ENCODE peak calls at places on chromosomes 12 and 14, in eight cellular contexts. One of them, this sample, is unnamed.

GRCh38 chr14:92408186-92408585 is 85.2 kb downstream of the SLC24A4 start:
- DNase-seq in A549: no peak
- DNase-seq in heart left ventricle: no peak
- DNase-seq in ovary: no peak
- DNase-seq in HepG2: no peak
- DNase-seq in uterus: no peak
- DNase-seq in stomach: no peak
- DNase-seq in endothelial cell of umbilical vein: peak; percentile 7
- DNase-seq in this sample: no peak

GRCh38 chr14:75811862-75812505 is 150.9 kb downstream of the TTLL5 start:
- DNase-seq in A549: no peak
- DNase-seq in heart left ventricle: no peak
- DNase-seq in ovary: no peak
- DNase-seq in HepG2: no peak
- DNase-seq in uterus: no peak
- DNase-seq in stomach: no peak
- DNase-seq in endothelial cell of umbilical vein: no peak
- DNase-seq in this sample: no peak

GRCh38 chr12:25207883-25208282 is 12.8 kb downstream of the ETFRF1 start:
- DNase-seq in A549: no peak
- DNase-seq in heart left ventricle: no peak
- DNase-seq in ovary: no peak
- DNase-seq in HepG2: no peak
- DNase-seq in uterus: no peak
- DNase-seq in stomach: no peak
- DNase-seq in endothelial cell of umbilical vein: no peak
- DNase-seq in this sample: no peak

GRCh38 chr12:12214635-12215131 is 52.2 kb downstream of the LRP6 start:
- DNase-seq in A549: no peak
- DNase-seq in heart left ventricle: no peak
- DNase-seq in ovary: no peak
- DNase-seq in HepG2: peak; percentile 24
- DNase-seq in uterus: no peak
- DNase-seq in stomach: no peak
- DNase-seq in endothelial cell of umbilical vein: peak; percentile 39
- DNase-seq in this sample: no peak

GRCh38 chr12:104805186-104805585 is 152.9 kb downstream of the SLC41A2 start:
- DNase-seq in A549: no peak
- DNase-seq in heart left ventricle: no peak
- DNase-seq in ovary: no peak
- DNase-seq in HepG2: no peak
- DNase-seq in uterus: no peak
- DNase-seq in stomach: no peak
- DNase-seq in endothelial cell of umbilical vein: no peak
- DNase-seq in this sample: no peak

GRCh38 chr12:119749666-119750065 is 81.7 kb downstream of the PRKAB1 start:
- DNase-seq in A549: no peak
- DNase-seq in heart left ventricle: no peak
- DNase-seq in ovary: no peak
- DNase-seq in HepG2: no peak
- DNase-seq in uterus: no peak
- DNase-seq in stomach: no peak
- DNase-seq in endothelial cell of umbilical vein: no peak
- DNase-seq in this sample: no peak

GRCh38 chr12:5715076-5715475 is 230.0 kb downstream of the ANO2 start:
- DNase-seq in A549: no peak
- DNase-seq in heart left ventricle: no peak
- DNase-seq in ovary: no peak
- DNase-seq in HepG2: peak; percentile 6
- DNase-seq in uterus: no peak
- DNase-seq in stomach: no peak
- DNase-seq in endothelial cell of umbilical vein: no peak
- DNase-seq in this sample: no peak

GRCh38 chr12:5434647-5434968 is 2.7 kb downstream of the NTF3 start:
- DNase-seq in A549: no peak
- DNase-seq in heart left ventricle: no peak
- DNase-seq in ovary: no peak
- DNase-seq in HepG2: no peak
- DNase-seq in uterus: no peak
- DNase-seq in stomach: no peak
- DNase-seq in endothelial cell of umbilical vein: no peak
- DNase-seq in this sample: no peak

GRCh38 chr12:122684297-122684696 is 18.9 kb downstream of the HCAR2 start:
- DNase-seq in A549: no peak
- DNase-seq in heart left ventricle: no peak
- DNase-seq in ovary: no peak
- DNase-seq in HepG2: no peak
- DNase-seq in uterus: no peak
- DNase-seq in stomach: no peak
- DNase-seq in endothelial cell of umbilical vein: no peak
- DNase-seq in this sample: no peak

GRCh38 chr14:19743256-19743655 is at the start of gene OR4Q3:
- DNase-seq in A549: no peak
- DNase-seq in heart left ventricle: no peak
- DNase-seq in ovary: no peak
- DNase-seq in HepG2: no peak
- DNase-seq in uterus: no peak
- DNase-seq in stomach: no peak
- DNase-seq in endothelial cell of umbilical vein: no peak
- DNase-seq in this sample: no peak

GRCh38 chr12:98220636-98221035 is 294.8 kb upstream of the TMPO start:
- DNase-seq in A549: no peak
- DNase-seq in heart left ventricle: no peak
- DNase-seq in ovary: no peak
- DNase-seq in HepG2: no peak
- DNase-seq in uterus: no peak
- DNase-seq in stomach: no peak
- DNase-seq in endothelial cell of umbilical vein: no peak
- DNase-seq in this sample: no peak

GRCh38 chr14:90060965-90061848 is 587 bp upstream of the KCNK13 start:
- DNase-seq in A549: no peak
- DNase-seq in heart left ventricle: no peak
- DNase-seq in ovary: no peak
- DNase-seq in HepG2: no peak
- DNase-seq in uterus: no peak
- DNase-seq in stomach: no peak
- DNase-seq in endothelial cell of umbilical vein: no peak
- DNase-seq in this sample: peak; percentile 28

GRCh38 chr12:125140239-125140917 is 75.1 kb downstream of the AACS start:
- DNase-seq in A549: peak; percentile 32
- DNase-seq in heart left ventricle: no peak
- DNase-seq in ovary: no peak
- DNase-seq in HepG2: no peak
- DNase-seq in uterus: no peak
- DNase-seq in stomach: no peak
- DNase-seq in endothelial cell of umbilical vein: no peak
- DNase-seq in this sample: no peak

GRCh38 chr14:65346895-65347294 is 65.6 kb upstream of the FUT8 start:
- DNase-seq in A549: no peak
- DNase-seq in heart left ventricle: peak; percentile 14
- DNase-seq in ovary: no peak
- DNase-seq in HepG2: no peak
- DNase-seq in uterus: no peak
- DNase-seq in stomach: no peak
- DNase-seq in endothelial cell of umbilical vein: no peak
- DNase-seq in this sample: no peak

GRCh38 chr12:83784298-83784890 is 1097.7 kb downstream of the TMTC2 start:
- DNase-seq in A549: no peak
- DNase-seq in heart left ventricle: no peak
- DNase-seq in ovary: no peak
- DNase-seq in HepG2: no peak
- DNase-seq in uterus: no peak
- DNase-seq in stomach: no peak
- DNase-seq in endothelial cell of umbilical vein: no peak
- DNase-seq in this sample: no peak

GRCh38 chr14:32121948-32122347 is 44.8 kb downstream of the ARHGAP5 start:
- DNase-seq in A549: no peak
- DNase-seq in heart left ventricle: no peak
- DNase-seq in ovary: no peak
- DNase-seq in HepG2: no peak
- DNase-seq in uterus: no peak
- DNase-seq in stomach: no peak
- DNase-seq in endothelial cell of umbilical vein: no peak
- DNase-seq in this sample: no peak

GRCh38 chr12:50505386-50505827 is 622 bp downstream of the DIP2B start:
- DNase-seq in A549: no peak
- DNase-seq in heart left ventricle: peak; percentile 22
- DNase-seq in ovary: peak; percentile 47
- DNase-seq in HepG2: no peak
- DNase-seq in uterus: peak; percentile 25
- DNase-seq in stomach: no peak
- DNase-seq in endothelial cell of umbilical vein: peak; percentile 44
- DNase-seq in this sample: peak; percentile 64

GRCh38 chr14:73786942-73787759 is 64.5 kb upstream of the PTGR2 start:
- DNase-seq in A549: no peak
- DNase-seq in heart left ventricle: peak; percentile 78
- DNase-seq in ovary: peak; percentile 74
- DNase-seq in HepG2: no peak
- DNase-seq in uterus: peak; percentile 60
- DNase-seq in stomach: peak; percentile 75
- DNase-seq in endothelial cell of umbilical vein: peak; percentile 37
- DNase-seq in this sample: peak; percentile 83
- TF ChIP-seq POLR2A in A549: peak; percentile 39
- TF ChIP-seq POLR2A in heart left ventricle: no peak
- TF ChIP-seq POLR2A in ovary: peak; percentile 42
- TF ChIP-seq POLR2A in HepG2: peak; percentile 46
- TF ChIP-seq POLR2A in uterus: no peak
- TF ChIP-seq POLR2A in stomach: no peak
- TF ChIP-seq POLR2A in endothelial cell of umbilical vein: no peak
- TF ChIP-seq POLR2A in this sample: peak; percentile 40

GRCh38 chr14:61749264-61749663 is 13.0 kb upstream of the SNAPC1 start:
- DNase-seq in A549: no peak
- DNase-seq in heart left ventricle: no peak
- DNase-seq in ovary: no peak
- DNase-seq in HepG2: no peak
- DNase-seq in uterus: no peak
- DNase-seq in stomach: no peak
- DNase-seq in endothelial cell of umbilical vein: peak; percentile 39
- DNase-seq in this sample: no peak

GRCh38 chr14:61751475-61751989 is 10.7 kb upstream of the SNAPC1 start:
- DNase-seq in A549: no peak
- DNase-seq in heart left ventricle: no peak
- DNase-seq in ovary: no peak
- DNase-seq in HepG2: no peak
- DNase-seq in uterus: no peak
- DNase-seq in stomach: no peak
- DNase-seq in endothelial cell of umbilical vein: no peak
- DNase-seq in this sample: no peak

GRCh38 chr14:61752626-61753025 is 9.6 kb upstream of the SNAPC1 start:
- DNase-seq in A549: no peak
- DNase-seq in heart left ventricle: no peak
- DNase-seq in ovary: no peak
- DNase-seq in HepG2: no peak
- DNase-seq in uterus: no peak
- DNase-seq in stomach: no peak
- DNase-seq in endothelial cell of umbilical vein: peak; percentile 32
- DNase-seq in this sample: no peak

GRCh38 chr14:61749867-61750266 is 12.4 kb upstream of the SNAPC1 start:
- DNase-seq in A549: peak; percentile 48
- DNase-seq in heart left ventricle: no peak
- DNase-seq in ovary: no peak
- DNase-seq in HepG2: peak; percentile 45
- DNase-seq in uterus: no peak
- DNase-seq in stomach: no peak
- DNase-seq in endothelial cell of umbilical vein: peak; percentile 48
- DNase-seq in this sample: peak; percentile 10

GRCh38 chr14:61750708-61751474 is 11.3 kb upstream of the SNAPC1 start:
- DNase-seq in A549: peak; percentile 76
- DNase-seq in heart left ventricle: peak; percentile 89
- DNase-seq in ovary: peak; percentile 70
- DNase-seq in HepG2: no peak
- DNase-seq in uterus: peak; percentile 73
- DNase-seq in stomach: peak; percentile 91
- DNase-seq in endothelial cell of umbilical vein: peak; percentile 82
- DNase-seq in this sample: peak; percentile 82
- TF ChIP-seq POLR2A in A549: peak; percentile 63
- TF ChIP-seq POLR2A in heart left ventricle: no peak
- TF ChIP-seq POLR2A in ovary: no peak
- TF ChIP-seq POLR2A in HepG2: no peak
- TF ChIP-seq POLR2A in uterus: peak; percentile 67
- TF ChIP-seq POLR2A in stomach: no peak
- TF ChIP-seq POLR2A in endothelial cell of umbilical vein: peak; percentile 77
- TF ChIP-seq POLR2A in this sample: peak; percentile 85

GRCh38 chr12:52203126-52203921 is 11.5 kb upstream of the KRT80 start:
- DNase-seq in A549: peak; percentile 66
- DNase-seq in heart left ventricle: peak; percentile 68
- DNase-seq in ovary: peak; percentile 49
- DNase-seq in HepG2: peak; percentile 63
- DNase-seq in uterus: peak; percentile 69
- DNase-seq in stomach: peak; percentile 36
- DNase-seq in endothelial cell of umbilical vein: no peak
- DNase-seq in this sample: no peak
- TF ChIP-seq POLR2A in A549: no peak
- TF ChIP-seq POLR2A in heart left ventricle: no peak
- TF ChIP-seq POLR2A in ovary: no peak
- TF ChIP-seq POLR2A in HepG2: no peak
- TF ChIP-seq POLR2A in uterus: no peak
- TF ChIP-seq POLR2A in stomach: no peak
- TF ChIP-seq POLR2A in endothelial cell of umbilical vein: no peak
- TF ChIP-seq POLR2A in this sample: no peak

DNA sequence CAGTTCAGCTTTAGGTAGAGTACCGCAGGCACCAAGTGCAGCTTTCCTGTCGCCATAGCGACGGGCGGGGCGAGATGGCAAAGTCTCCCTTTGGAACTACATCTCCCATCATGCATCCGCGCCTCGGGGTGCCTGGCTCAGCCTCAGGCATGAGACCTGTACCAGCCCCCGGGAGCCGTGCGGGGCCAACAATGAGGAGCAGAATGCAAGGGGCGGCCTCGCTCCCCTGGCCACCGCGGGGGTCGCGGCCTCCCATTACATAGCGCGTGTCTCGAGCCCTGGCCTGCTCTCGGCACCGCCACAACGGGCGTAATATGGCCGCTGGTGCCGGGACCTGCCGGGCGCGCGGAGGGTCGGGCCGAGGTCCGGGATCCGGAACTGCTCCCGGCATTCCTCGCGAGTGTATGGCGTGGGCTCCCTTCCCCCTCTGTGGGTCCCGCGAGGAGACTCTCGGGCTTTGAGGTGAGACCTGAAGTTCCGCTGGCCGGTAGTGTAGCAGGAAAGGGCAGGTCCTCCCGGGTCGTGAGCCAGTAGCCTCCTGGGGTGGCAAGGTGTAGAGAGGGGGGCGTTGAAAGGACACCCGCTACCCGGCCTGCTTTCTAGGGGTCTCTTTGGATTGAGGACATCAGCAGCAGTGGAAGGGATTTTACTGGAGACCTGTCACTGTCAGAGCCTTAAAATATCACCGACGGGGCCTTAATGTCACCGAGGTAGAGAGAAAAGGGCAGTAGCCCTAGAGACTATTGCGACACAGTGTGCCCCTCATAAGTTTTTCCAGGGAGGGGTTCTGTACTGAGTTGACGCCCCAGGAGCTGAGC is at the start of gene THTPA:
- DNase-seq in A549: peak; percentile 95
- DNase-seq in heart left ventricle: peak; percentile 93
- DNase-seq in ovary: peak; percentile 92
- DNase-seq in HepG2: peak; percentile 96
- DNase-seq in uterus: peak; percentile 90
- DNase-seq in stomach: peak; percentile 94
- DNase-seq in endothelial cell of umbilical vein: peak; percentile 91
- DNase-seq in this sample: peak; percentile 93
- TF ChIP-seq POLR2A in A549: peak; percentile 75
- TF ChIP-seq POLR2A in heart left ventricle: no peak
- TF ChIP-seq POLR2A in ovary: no peak
- TF ChIP-seq POLR2A in HepG2: no peak
- TF ChIP-seq POLR2A in uterus: no peak
- TF ChIP-seq POLR2A in stomach: no peak
- TF ChIP-seq POLR2A in endothelial cell of umbilical vein: peak; percentile 74
- TF ChIP-seq POLR2A in this sample: peak; percentile 80

This sample was measured in erythroblast.